ENCODE peak calls at places on chromosomes 3 and 15, in five cellular contexts. Z, J, P, V and K are unnamed samples.

GRCh38 chr3:159252772-159253384 is 451.0 kb downstream of the MFSD1 start:
- DNase-seq in V (no peak), J (no peak), P (peak; percentile 12), Z (peak; percentile 5), K (peak; percentile 73)

GRCh38 chr3:194390835-194391234 is 8.2 kb downstream of the GP5 start:
- DNase-seq in Z (no peak), V (no peak), J (no peak), P (no peak), K (no peak)

GRCh38 chr15:36426696-36427095 is 152.7 kb upstream of the CDIN1 start:
- DNase-seq in J (no peak), Z (no peak), V (no peak), P (no peak), K (no peak)

GRCh38 chr15:53869044-53869805 is 109.0 kb upstream of the UNC13C start:
- DNase-seq in V (no peak), J (no peak), P (no peak), Z (no peak), K (no peak)

GRCh38 chr3:129195731-129196256 is 12.1 kb upstream of the CNBP start:
- DNase-seq in V (no peak), J (no peak), P (peak; percentile 76), Z (no peak), K (peak; percentile 93)

GRCh38 chr3:42745291-42745745 is 27.7 kb downstream of the CCDC13 start:
- DNase-seq in Z (no peak), V (no peak), J (no peak), P (no peak), K (peak; percentile 24)

GRCh38 chr3:67940200-67940952 is 286.0 kb upstream of the SUCLG2 start:
- DNase-seq in P (no peak), V (no peak), J (no peak), Z (no peak), K (peak; percentile 43)

GRCh38 chr3:4799266-4800256 is 179.7 kb upstream of the BHLHE40 start:
- DNase-seq in Z (no peak), V (no peak), P (no peak), J (no peak), K (no peak)

GRCh38 chr3:195196266-195196665 is 74.7 kb downstream of the XXYLT1 start:
- DNase-seq in J (no peak), Z (no peak), V (no peak), P (no peak), K (peak; percentile 74)

GRCh38 chr3:159685801-159686200 is 302.8 kb upstream of the IL12A start:
- DNase-seq in J (no peak), P (no peak), V (no peak), Z (no peak), K (no peak)

GRCh38 chr3:18812316-18812715 is 336.0 kb upstream of the KCNH8 start:
- DNase-seq in P (no peak), V (no peak), Z (no peak), J (no peak), K (no peak)

GRCh38 chr3:37542772-37543449 is 318.8 kb upstream of the CTDSPL start:
- DNase-seq in P (no peak), V (no peak), Z (no peak), J (no peak), K (peak; percentile 3)

GRCh38 chr15:40847225-40847961 is 3.5 kb downstream of the SPINT1 start:
- DNase-seq in V (no peak), J (no peak), Z (peak; percentile 61), P (no peak), K (no peak)

GRCh38 chr3:50455133-50455532 is 48.3 kb downstream of the CACNA2D2 start:
- DNase-seq in Z (no peak), J (no peak), P (no peak), V (no peak), K (no peak)

GRCh38 chr3:85342915-85343314 is 384.1 kb downstream of the CADM2 start:
- DNase-seq in V (no peak), Z (peak; percentile 11), P (no peak), J (no peak), K (no peak)

GRCh38 chr3:177521305-177521704 is 324.0 kb upstream of the TBL1XR1 start:
- DNase-seq in Z (peak; percentile 71), J (no peak), V (no peak), P (no peak), K (no peak)

GRCh38 chr15:90101969-90102890 is at the start of gene IDH2:
- DNase-seq in J (no peak), P (peak; percentile 56), V (peak; percentile 67), Z (peak; percentile 65), K (peak; percentile 95)

GRCh38 chr15:75720787-75721461 is 8.3 kb upstream of the CSPG4 start:
- DNase-seq in Z (no peak), P (no peak), V (no peak), J (no peak), K (peak; percentile 42)

GRCh38 chr15:44532689-44533088 is 4.3 kb upstream of the EIF3J start:
- DNase-seq in P (no peak), Z (no peak), V (no peak), J (no peak), K (no peak)

GRCh38 chr3:136186330-136186729 is 9.8 kb downstream of the MSL2 start:
- DNase-seq in V (no peak), P (no peak), J (no peak), Z (no peak), K (no peak)

GRCh38 chr3:173938159-173938558 is 540.6 kb downstream of the NLGN1 start:
- DNase-seq in Z (no peak), V (no peak), J (no peak), P (peak; percentile 10), K (peak; percentile 64)

GRCh38 chr3:43584043-43584826 is 37.6 kb downstream of the ANO10 start:
- DNase-seq in P (no peak), V (no peak), Z (no peak), J (no peak), K (no peak)

GRCh38 chr3:183180105-183180763 is 17.7 kb upstream of the LAMP3 start:
- DNase-seq in V (no peak), J (no peak), Z (no peak), P (no peak), K (no peak)

GRCh38 chr15:65952425-65953053 is 83.2 kb downstream of the RAB11A start:
- DNase-seq in V (no peak), Z (no peak), P (peak; percentile 2), J (no peak), K (peak; percentile 61)

GRCh38 chr3:176633511-176633910 is 563.8 kb downstream of the TBL1XR1 start:
- DNase-seq in J (no peak), V (no peak), P (no peak), Z (peak; percentile 81), K (no peak)

GRCh38 chr3:10485806-10486205 is 19.6 kb downstream of the ATP2B2 start:
- DNase-seq in V (no peak), Z (no peak), J (no peak), P (no peak), K (no peak)

GRCh38 chr15:94840794-94841587 is 609.6 kb downstream of the MCTP2 start:
- DNase-seq in V (no peak), P (no peak), J (no peak), Z (no peak), K (no peak)

GRCh38 chr3:31476209-31476608 is 56.5 kb upstream of the STT3B start:
- DNase-seq in Z (no peak), P (no peak), J (no peak), V (no peak), K (no peak)

GRCh38 chr3:5568451-5568850 is 380.9 kb downstream of the EDEM1 start:
- DNase-seq in Z (no peak), V (no peak), J (no peak), P (no peak), K (no peak)

GRCh38 chr3:130712718-130713423 is 33.8 kb downstream of the PIK3R4 start:
- DNase-seq in Z (peak; percentile 7), P (no peak), V (no peak), J (no peak), K (no peak)

GRCh38 chr3:152444029-152444641 is 175.4 kb downstream of the MBNL1 start:
- DNase-seq in J (no peak), V (no peak), Z (peak; percentile 75), P (no peak), K (peak; percentile 83)

GRCh38 chr15:79965836-79966630 is 5.0 kb downstream of the BCL2A1 start:
- DNase-seq in J (no peak), Z (no peak), P (no peak), V (no peak), K (no peak)

GRCh38 chr3:46910166-46910760 is 32.7 kb downstream of the PTH1R start:
- DNase-seq in P (no peak), Z (no peak), J (no peak), V (no peak), K (no peak)

GRCh38 chr3:187960820-187961219 is 193.1 kb upstream of the LPP start:
- DNase-seq in Z (no peak), P (no peak), J (no peak), V (no peak), K (peak; percentile 79)

GRCh38 chr3:46729038-46729437 is 11.4 kb upstream of the PRSS50 start:
- DNase-seq in J (no peak), Z (no peak), V (no peak), P (no peak), K (no peak)